ENCODE peak calls at places on chromosomes 11 and 22, in five cellular contexts. One of them, this sample, is unnamed.

GRCh38 chr11:1749020-1749758 is 1.2 kb downstream of the IFITM10 start:
- DNase-seq in endothelial cell: no peak
- DNase-seq in stimulated activated CD8-positive, alpha-beta memory T cell treated with anti-CD3 and anti-CD28 coated beads, Interleukin-15, amount 100 ng/mL, for 1 hour: no peak
- DNase-seq in amniotic stem cell: no peak
- DNase-seq in activated T-cell treated with anti-CD3 and anti-CD28 coated beads, Interleukin-2, amount 50 U/mL, for 72 hours: no peak
- DNase-seq in this sample: peak

GRCh38 chr11:32796425-32796824 is 2.0 kb upstream of the CCDC73 start:
- DNase-seq in endothelial cell: no peak
- DNase-seq in stimulated activated CD8-positive, alpha-beta memory T cell treated with anti-CD3 and anti-CD28 coated beads, Interleukin-15, amount 100 ng/mL, for 1 hour: no peak
- DNase-seq in amniotic stem cell: no peak
- DNase-seq in activated T-cell treated with anti-CD3 and anti-CD28 coated beads, Interleukin-2, amount 50 U/mL, for 72 hours: no peak
- DNase-seq in this sample: no peak

GRCh38 chr11:92423635-92424034 is 199.0 kb downstream of the FAT3 start:
- DNase-seq in endothelial cell: no peak
- DNase-seq in stimulated activated CD8-positive, alpha-beta memory T cell treated with anti-CD3 and anti-CD28 coated beads, Interleukin-15, amount 100 ng/mL, for 1 hour: no peak
- DNase-seq in amniotic stem cell: no peak
- DNase-seq in activated T-cell treated with anti-CD3 and anti-CD28 coated beads, Interleukin-2, amount 50 U/mL, for 72 hours: no peak
- DNase-seq in this sample: no peak

GRCh38 chr11:7967826-7968225 is 2.6 kb upstream of the NLRP10 start:
- DNase-seq in endothelial cell: no peak
- DNase-seq in stimulated activated CD8-positive, alpha-beta memory T cell treated with anti-CD3 and anti-CD28 coated beads, Interleukin-15, amount 100 ng/mL, for 1 hour: no peak
- DNase-seq in amniotic stem cell: no peak
- DNase-seq in activated T-cell treated with anti-CD3 and anti-CD28 coated beads, Interleukin-2, amount 50 U/mL, for 72 hours: no peak
- DNase-seq in this sample: no peak

GRCh38 chr22:19530751-19531150 is 6.5 kb upstream of the CLDN5 start:
- DNase-seq in endothelial cell: no peak
- DNase-seq in stimulated activated CD8-positive, alpha-beta memory T cell treated with anti-CD3 and anti-CD28 coated beads, Interleukin-15, amount 100 ng/mL, for 1 hour: no peak
- DNase-seq in amniotic stem cell: no peak
- DNase-seq in activated T-cell treated with anti-CD3 and anti-CD28 coated beads, Interleukin-2, amount 50 U/mL, for 72 hours: no peak
- DNase-seq in this sample: no peak

GRCh38 chr11:130068986-130069683 is 559 bp upstream of the APLP2 start:
- DNase-seq in endothelial cell: peak
- DNase-seq in stimulated activated CD8-positive, alpha-beta memory T cell treated with anti-CD3 and anti-CD28 coated beads, Interleukin-15, amount 100 ng/mL, for 1 hour: peak
- DNase-seq in amniotic stem cell: peak
- DNase-seq in activated T-cell treated with anti-CD3 and anti-CD28 coated beads, Interleukin-2, amount 50 U/mL, for 72 hours: peak
- DNase-seq in this sample: peak

GRCh38 chr22:46055176-46055850 is 78.4 kb upstream of the WNT7B start:
- DNase-seq in endothelial cell: no peak
- DNase-seq in stimulated activated CD8-positive, alpha-beta memory T cell treated with anti-CD3 and anti-CD28 coated beads, Interleukin-15, amount 100 ng/mL, for 1 hour: no peak
- DNase-seq in amniotic stem cell: no peak
- DNase-seq in activated T-cell treated with anti-CD3 and anti-CD28 coated beads, Interleukin-2, amount 50 U/mL, for 72 hours: no peak
- DNase-seq in this sample: peak

GRCh38 chr22:20441631-20442484 is 4.2 kb upstream of the SCARF2 start:
- DNase-seq in endothelial cell: no peak
- DNase-seq in stimulated activated CD8-positive, alpha-beta memory T cell treated with anti-CD3 and anti-CD28 coated beads, Interleukin-15, amount 100 ng/mL, for 1 hour: no peak
- DNase-seq in amniotic stem cell: no peak
- DNase-seq in activated T-cell treated with anti-CD3 and anti-CD28 coated beads, Interleukin-2, amount 50 U/mL, for 72 hours: no peak
- DNase-seq in this sample: no peak

GRCh38 chr11:115676768-115677167 is 172.6 kb upstream of the CADM1 start:
- DNase-seq in endothelial cell: no peak
- DNase-seq in stimulated activated CD8-positive, alpha-beta memory T cell treated with anti-CD3 and anti-CD28 coated beads, Interleukin-15, amount 100 ng/mL, for 1 hour: no peak
- DNase-seq in amniotic stem cell: no peak
- DNase-seq in activated T-cell treated with anti-CD3 and anti-CD28 coated beads, Interleukin-2, amount 50 U/mL, for 72 hours: no peak
- DNase-seq in this sample: no peak

GRCh38 chr11:84465040-84465439 is 1162.1 kb downstream of the DLG2 start:
- DNase-seq in endothelial cell: no peak
- DNase-seq in stimulated activated CD8-positive, alpha-beta memory T cell treated with anti-CD3 and anti-CD28 coated beads, Interleukin-15, amount 100 ng/mL, for 1 hour: no peak
- DNase-seq in amniotic stem cell: no peak
- DNase-seq in activated T-cell treated with anti-CD3 and anti-CD28 coated beads, Interleukin-2, amount 50 U/mL, for 72 hours: no peak
- DNase-seq in this sample: no peak